ENCODE peak calls at places on chromosome 9, in seven cellular contexts. One of them, this sample, is unnamed.

GRCh38 chr9:26310294-26310693 is 582.3 kb downstream of the CAAP1 start:
- DNase-seq in HCEC 1CT: peak; percentile 63
- DNase-seq in body of pancreas: no peak
- DNase-seq in nephron progenitor cell: no peak
- DNase-seq in C1 segment of cervical spinal cord: no peak
- DNase-seq in stimulated activated naive B cell treated with anti-CD40 and anti-IgM and Interleukin-4, amounts not matched to agents 10 μg/mL and 1 μg/mL and 100 μg/mL, for 72 hours: no peak
- DNase-seq in KG1: no peak
- DNase-seq in this sample: no peak

GRCh38 chr9:35069020-35069419 is 3.4 kb downstream of the VCP start:
- DNase-seq in body of pancreas: no peak
- DNase-seq in HCEC 1CT: no peak
- DNase-seq in KG1: no peak
- DNase-seq in nephron progenitor cell: no peak
- DNase-seq in stimulated activated naive B cell treated with anti-CD40 and anti-IgM and Interleukin-4, amounts not matched to agents 10 μg/mL and 1 μg/mL and 100 μg/mL, for 72 hours: no peak
- DNase-seq in C1 segment of cervical spinal cord: no peak
- DNase-seq in this sample: no peak

GRCh38 chr9:33202552-33203300 is 35.6 kb upstream of the B4GALT1 start:
- DNase-seq in C1 segment of cervical spinal cord: peak; percentile 16
- DNase-seq in stimulated activated naive B cell treated with anti-CD40 and anti-IgM and Interleukin-4, amounts not matched to agents 10 μg/mL and 1 μg/mL and 100 μg/mL, for 72 hours: peak; percentile 80
- DNase-seq in body of pancreas: no peak
- DNase-seq in HCEC 1CT: peak; percentile 19
- DNase-seq in KG1: no peak
- DNase-seq in nephron progenitor cell: no peak
- DNase-seq in this sample: peak; percentile 85

GRCh38 chr9:15235658-15236057 is 71.4 kb downstream of the TTC39B start:
- DNase-seq in C1 segment of cervical spinal cord: no peak
- DNase-seq in nephron progenitor cell: no peak
- DNase-seq in HCEC 1CT: no peak
- DNase-seq in stimulated activated naive B cell treated with anti-CD40 and anti-IgM and Interleukin-4, amounts not matched to agents 10 μg/mL and 1 μg/mL and 100 μg/mL, for 72 hours: no peak
- DNase-seq in KG1: no peak
- DNase-seq in body of pancreas: no peak
- DNase-seq in this sample: no peak

GRCh38 chr9:81032831-81033230 is 656.5 kb downstream of the TLE1 start:
- DNase-seq in body of pancreas: no peak
- DNase-seq in HCEC 1CT: no peak
- DNase-seq in nephron progenitor cell: no peak
- DNase-seq in stimulated activated naive B cell treated with anti-CD40 and anti-IgM and Interleukin-4, amounts not matched to agents 10 μg/mL and 1 μg/mL and 100 μg/mL, for 72 hours: no peak
- DNase-seq in C1 segment of cervical spinal cord: no peak
- DNase-seq in KG1: no peak
- DNase-seq in this sample: no peak

GRCh38 chr9:101229606-101230005 is 155.2 kb downstream of the BAAT start:
- DNase-seq in C1 segment of cervical spinal cord: no peak
- DNase-seq in stimulated activated naive B cell treated with anti-CD40 and anti-IgM and Interleukin-4, amounts not matched to agents 10 μg/mL and 1 μg/mL and 100 μg/mL, for 72 hours: no peak
- DNase-seq in body of pancreas: no peak
- DNase-seq in nephron progenitor cell: no peak
- DNase-seq in HCEC 1CT: no peak
- DNase-seq in KG1: no peak
- DNase-seq in this sample: no peak

GRCh38 chr9:37102476-37102875 is 17.9 kb upstream of the ZCCHC7 start:
- DNase-seq in stimulated activated naive B cell treated with anti-CD40 and anti-IgM and Interleukin-4, amounts not matched to agents 10 μg/mL and 1 μg/mL and 100 μg/mL, for 72 hours: no peak
- DNase-seq in body of pancreas: no peak
- DNase-seq in C1 segment of cervical spinal cord: no peak
- DNase-seq in nephron progenitor cell: no peak
- DNase-seq in HCEC 1CT: no peak
- DNase-seq in KG1: no peak
- DNase-seq in this sample: no peak

GRCh38 chr9:134624827-134625181 is 16.8 kb upstream of the COL5A1 start:
- DNase-seq in body of pancreas: no peak
- DNase-seq in KG1: no peak
- DNase-seq in HCEC 1CT: peak; percentile 45
- DNase-seq in stimulated activated naive B cell treated with anti-CD40 and anti-IgM and Interleukin-4, amounts not matched to agents 10 μg/mL and 1 μg/mL and 100 μg/mL, for 72 hours: no peak
- DNase-seq in C1 segment of cervical spinal cord: no peak
- DNase-seq in nephron progenitor cell: no peak
- DNase-seq in this sample: no peak

GRCh38 chr9:131111854-131112311 is 13.5 kb upstream of the NUP214 start:
- DNase-seq in nephron progenitor cell: peak; percentile 23
- DNase-seq in HCEC 1CT: no peak
- DNase-seq in stimulated activated naive B cell treated with anti-CD40 and anti-IgM and Interleukin-4, amounts not matched to agents 10 μg/mL and 1 μg/mL and 100 μg/mL, for 72 hours: no peak
- DNase-seq in body of pancreas: no peak
- DNase-seq in KG1: no peak
- DNase-seq in C1 segment of cervical spinal cord: peak; percentile 84
- DNase-seq in this sample: no peak

GRCh38 chr9:121645003-121645402 is 6.4 kb upstream of the DAB2IP start:
- DNase-seq in HCEC 1CT: no peak
- DNase-seq in nephron progenitor cell: no peak
- DNase-seq in body of pancreas: peak; percentile 57
- DNase-seq in stimulated activated naive B cell treated with anti-CD40 and anti-IgM and Interleukin-4, amounts not matched to agents 10 μg/mL and 1 μg/mL and 100 μg/mL, for 72 hours: no peak
- DNase-seq in C1 segment of cervical spinal cord: peak; percentile 73
- DNase-seq in KG1: no peak
- DNase-seq in this sample: no peak

GRCh38 chr9:87776481-87777373 is 50.8 kb downstream of the CTSL start:
- DNase-seq in KG1: no peak
- DNase-seq in C1 segment of cervical spinal cord: no peak
- DNase-seq in nephron progenitor cell: no peak
- DNase-seq in stimulated activated naive B cell treated with anti-CD40 and anti-IgM and Interleukin-4, amounts not matched to agents 10 μg/mL and 1 μg/mL and 100 μg/mL, for 72 hours: no peak
- DNase-seq in body of pancreas: no peak
- DNase-seq in HCEC 1CT: no peak
- DNase-seq in this sample: no peak